ENCODE peak calls at places on chromosomes 4 and X, in nine cellular contexts. I, S, A, W, G, X, T, J and F are unnamed samples.

GRCh38 chr4:169010125-169011023 is at the start of gene CBR4:
- DNase-seq in I (peak), J (peak), X (peak), A (peak), S (peak), W (peak), T (peak), G (peak), F (peak)

GRCh38 chr4:152577708-152578421 is 42.0 kb upstream of the FBXW7 start:
- DNase-seq in X (no peak), G (peak), S (no peak), W (no peak), T (no peak), J (no peak), A (no peak), I (no peak), F (no peak)

GRCh38 chr4:184722798-184723197 is 11.1 kb downstream of the CENPU start:
- DNase-seq in I (no peak), G (no peak), S (no peak), X (no peak), T (no peak), J (no peak), W (no peak), A (no peak), F (no peak)

GRCh38 chrX:140765043-140765784 is 55.7 kb downstream of the LINC00632 start:
- DNase-seq in T (no peak), A (no peak), W (no peak), J (no peak), I (peak), S (no peak), G (no peak), X (no peak), F (peak)

GRCh38 chr4:38150021-38150671 is 189.9 kb downstream of the PTTG2 start:
- DNase-seq in X (no peak), J (no peak), A (no peak), I (no peak), S (no peak), W (no peak), T (no peak), G (no peak), F (no peak)

GRCh38 chr4:106329027-106329618 is 12.8 kb downstream of the AIMP1 start:
- DNase-seq in G (peak), A (peak), S (no peak), I (no peak), T (no peak), W (no peak), J (no peak), X (peak), F (peak)

GRCh38 chr4:86043755-86044592 is 315.9 kb downstream of the MAPK10 start:
- DNase-seq in J (no peak), T (no peak), X (peak), G (peak), S (no peak), I (no peak), A (no peak), W (no peak), F (peak)

GRCh38 chr4:165970703-165971420 is 97.8 kb downstream of the TLL1 start:
- DNase-seq in S (no peak), J (no peak), I (no peak), A (no peak), G (no peak), T (no peak), X (no peak), W (no peak), F (no peak)

GRCh38 chr4:6222761-6223292 is 22.5 kb upstream of the JAKMIP1 start:
- DNase-seq in I (no peak), A (no peak), X (peak), J (no peak), T (no peak), S (peak), G (no peak), W (no peak), F (peak)

GRCh38 chr4:1204828-1205591 is 32.6 kb upstream of the SPON2 start:
- DNase-seq in X (no peak), T (no peak), I (peak), W (no peak), S (peak), A (no peak), J (no peak), G (no peak), F (no peak)

GRCh38 chr4:186201535-186202230 is 10.3 kb downstream of the CYP4V2 start:
- DNase-seq in I (peak), G (peak), X (peak), W (peak), S (peak), T (peak), A (peak), J (peak), F (peak)

GRCh38 chr4:103498161-103499070 is 221.4 kb downstream of the TACR3 start:
- DNase-seq in G (no peak), I (no peak), X (peak), A (no peak), S (no peak), J (no peak), T (no peak), W (no peak), F (no peak)

GRCh38 chr4:123390846-123391456 is 5.6 kb upstream of the SPRY1 start:
- DNase-seq in S (no peak), T (no peak), J (no peak), X (no peak), W (no peak), G (peak), I (no peak), A (no peak), F (no peak)

GRCh38 chr4:80365928-80366327 is 30.4 kb downstream of the CFAP299 start:
- DNase-seq in S (peak), J (no peak), X (peak), G (peak), A (peak), W (peak), T (peak), I (no peak), F (peak)

GRCh38 chr4:107220976-107221375 is 184.9 kb upstream of the DKK2 start:
- DNase-seq in J (no peak), I (no peak), X (no peak), W (no peak), S (no peak), G (no peak), A (no peak), T (no peak), F (no peak)

GRCh38 chr4:43343298-43343697 is 450.8 kb downstream of the GRXCR1 start:
- DNase-seq in A (no peak), G (no peak), X (no peak), J (no peak), I (no peak), W (no peak), S (no peak), T (no peak), F (no peak)

GRCh38 chr4:43337707-43338106 is 445.2 kb downstream of the GRXCR1 start:
- DNase-seq in J (no peak), T (no peak), G (no peak), I (no peak), S (no peak), A (no peak), X (no peak), W (no peak), F (no peak)

DNA sequence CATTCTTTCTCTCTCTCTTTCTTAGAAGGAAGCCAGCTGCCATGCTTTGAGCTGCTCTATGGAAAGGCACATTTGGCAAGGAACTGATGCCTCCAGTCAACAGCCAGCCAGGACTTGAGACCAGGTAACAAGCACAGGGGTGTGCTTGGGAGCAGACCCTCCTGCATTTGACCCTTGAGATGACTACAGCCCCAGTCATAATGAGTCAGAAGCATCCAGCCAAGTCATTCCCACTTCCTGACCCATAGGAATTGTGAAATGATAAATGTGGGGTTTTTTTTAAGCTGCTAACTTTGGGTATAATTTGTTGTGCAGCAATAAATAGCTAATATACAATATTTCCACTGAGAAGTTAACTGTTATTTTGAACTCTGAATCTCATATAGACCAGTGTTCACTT is 446.9 kb downstream of the GRXCR1 start:
- DNase-seq in A (no peak), W (no peak), I (no peak), G (no peak), J (no peak), X (peak), T (no peak), S (no peak), F (peak)
- H3K27ac ChIP-seq in A (no peak), W (no peak), I (no peak), G (no peak), J (no peak), X (peak), T (no peak), S (no peak), F (no peak)

DNA sequence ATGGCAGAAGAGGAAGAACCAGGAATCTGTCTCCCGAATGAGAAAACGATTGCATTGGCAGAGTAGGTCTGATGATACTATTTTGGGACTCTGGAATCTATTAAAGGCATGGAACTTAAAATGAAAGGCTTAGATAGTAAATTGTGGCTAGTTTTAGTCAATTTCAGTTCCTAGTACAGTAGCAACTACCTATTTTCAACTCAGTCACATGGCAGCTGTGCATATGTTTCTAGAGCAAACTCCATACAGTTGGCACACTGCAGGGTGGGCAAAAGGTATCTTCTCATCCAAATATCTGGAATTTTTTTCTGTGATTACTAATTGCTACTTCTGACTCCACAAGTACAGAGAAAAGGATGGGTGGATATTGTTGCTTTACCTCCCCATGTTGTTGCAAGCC is 663.6 kb downstream of the PCDH7 start:
- DNase-seq in W (no peak), T (no peak), A (no peak), X (no peak), I (no peak), G (no peak), S (no peak), J (no peak), F (no peak)
- H3K27ac ChIP-seq in W (no peak), T (no peak), A (no peak), X (no peak), I (no peak), G (no peak), S (no peak), J (no peak), F (no peak)

DNA sequence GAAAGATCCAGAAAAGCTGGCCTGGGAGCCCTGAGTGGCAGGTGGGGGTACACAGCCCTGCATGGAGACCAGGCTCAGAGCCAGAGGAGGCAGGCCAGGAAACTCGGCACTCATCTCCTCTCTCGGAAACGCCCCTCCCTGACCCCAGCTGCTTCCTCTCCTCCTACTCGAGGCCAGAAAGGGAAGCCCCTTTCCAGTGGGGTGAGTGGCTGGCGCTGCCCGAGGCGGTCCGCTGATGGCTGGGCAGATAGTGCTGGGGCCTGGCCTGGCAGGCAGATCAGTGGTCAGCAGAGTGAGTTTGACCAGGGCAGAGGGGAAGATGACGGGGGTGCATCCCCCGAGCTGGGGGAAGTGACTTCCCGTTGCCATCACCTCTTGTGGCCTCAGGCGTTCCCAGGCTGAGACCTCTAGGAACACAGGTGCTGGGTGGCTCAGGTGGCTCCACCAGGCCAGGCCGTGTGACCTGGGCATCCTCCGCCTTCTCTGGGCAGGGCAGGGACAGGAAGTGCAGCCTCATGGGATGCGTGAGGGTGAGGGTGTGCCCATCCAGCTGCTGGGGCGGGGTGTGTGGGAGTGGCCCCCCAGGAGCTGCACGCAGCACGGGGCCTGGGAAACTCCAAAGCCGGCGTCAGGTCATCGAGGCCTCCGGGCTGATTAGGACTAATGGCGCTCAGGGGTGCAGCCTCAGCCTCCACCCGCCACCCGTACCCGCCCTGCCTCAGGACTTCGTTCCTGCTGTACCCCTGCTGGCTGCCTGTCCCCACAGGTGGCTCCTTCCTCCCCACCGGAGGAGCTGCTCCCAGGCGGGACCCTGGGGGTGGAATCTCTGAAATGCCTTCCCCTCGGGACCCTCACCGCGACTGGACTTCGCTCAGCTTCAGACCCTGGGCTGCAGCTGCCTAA is 5.8 kb downstream of the SH3BP2 start:
- DNase-seq in G (peak), T (no peak), S (no peak), A (no peak), X (no peak), J (peak), W (peak), I (peak), F (peak)
- H3K27ac ChIP-seq in G (no peak), T (no peak), S (no peak), A (peak), X (no peak), J (peak), W (peak), I (no peak), F (no peak)

DNA sequence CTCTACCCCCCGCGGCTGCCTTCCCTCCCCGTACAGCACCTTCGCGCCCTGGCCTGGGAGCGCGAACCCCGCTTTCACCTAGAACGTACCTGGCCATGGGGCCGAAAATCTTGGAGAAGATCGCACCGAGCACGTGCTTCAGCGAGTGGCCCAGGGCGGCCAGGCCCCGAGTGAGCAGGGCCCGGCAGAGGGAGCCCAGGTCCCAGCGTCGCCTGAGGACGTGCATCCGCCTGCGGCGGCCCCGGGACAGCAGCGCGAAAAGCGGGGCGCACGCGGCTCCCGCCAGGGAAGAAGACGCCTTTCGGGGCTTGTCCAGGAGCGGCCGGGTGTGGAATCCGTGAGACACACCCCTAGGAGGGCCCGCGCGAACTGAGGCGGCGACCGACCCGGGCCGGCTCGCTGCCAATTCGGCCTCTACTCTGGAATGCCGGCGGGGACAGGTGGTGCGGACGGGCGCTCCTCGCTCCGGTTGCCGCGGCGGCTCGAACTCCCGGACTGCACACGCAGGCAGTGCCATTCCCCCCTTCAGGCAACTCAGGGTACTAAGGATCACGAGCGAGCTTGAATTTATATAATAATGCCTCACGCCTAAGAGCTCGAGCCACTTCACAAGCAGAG is at the start of gene HS6ST2:
- DNase-seq in S (peak), X (no peak), I (no peak), A (no peak), W (no peak), T (no peak), G (no peak), J (no peak), F (no peak)
- H3K27ac ChIP-seq in S (no peak), X (no peak), I (no peak), A (no peak), W (no peak), T (no peak), G (no peak), J (no peak), F (no peak)

GRCh38 chr4:4590496-4590895 is 48.6 kb upstream of the STX18 start:
- DNase-seq in J (no peak), G (no peak), T (no peak), X (no peak), W (no peak), A (no peak), S (no peak), I (no peak), F (no peak)

GRCh38 chr4:4582653-4583052 is 40.8 kb upstream of the STX18 start:
- DNase-seq in W (no peak), G (no peak), I (no peak), X (no peak), A (no peak), S (no peak), T (no peak), J (no peak), F (no peak)

GRCh38 chr4:4583606-4584005 is 41.8 kb upstream of the STX18 start:
- DNase-seq in J (no peak), G (no peak), S (no peak), A (no peak), W (no peak), T (no peak), X (peak), I (no peak), F (no peak)

GRCh38 chr4:4580494-4580893 is 38.6 kb upstream of the STX18 start:
- DNase-seq in W (no peak), G (no peak), S (no peak), T (no peak), I (no peak), X (no peak), J (no peak), A (no peak), F (no peak)

GRCh38 chr4:4585012-4585670 is 43.3 kb upstream of the STX18 start:
- DNase-seq in S (no peak), A (no peak), J (no peak), I (no peak), W (no peak), G (no peak), T (no peak), X (peak), F (no peak)
- H3K27ac ChIP-seq in S (no peak), A (no peak), J (no peak), I (no peak), W (no peak), G (no peak), T (no peak), X (no peak), F (no peak)

DNA sequence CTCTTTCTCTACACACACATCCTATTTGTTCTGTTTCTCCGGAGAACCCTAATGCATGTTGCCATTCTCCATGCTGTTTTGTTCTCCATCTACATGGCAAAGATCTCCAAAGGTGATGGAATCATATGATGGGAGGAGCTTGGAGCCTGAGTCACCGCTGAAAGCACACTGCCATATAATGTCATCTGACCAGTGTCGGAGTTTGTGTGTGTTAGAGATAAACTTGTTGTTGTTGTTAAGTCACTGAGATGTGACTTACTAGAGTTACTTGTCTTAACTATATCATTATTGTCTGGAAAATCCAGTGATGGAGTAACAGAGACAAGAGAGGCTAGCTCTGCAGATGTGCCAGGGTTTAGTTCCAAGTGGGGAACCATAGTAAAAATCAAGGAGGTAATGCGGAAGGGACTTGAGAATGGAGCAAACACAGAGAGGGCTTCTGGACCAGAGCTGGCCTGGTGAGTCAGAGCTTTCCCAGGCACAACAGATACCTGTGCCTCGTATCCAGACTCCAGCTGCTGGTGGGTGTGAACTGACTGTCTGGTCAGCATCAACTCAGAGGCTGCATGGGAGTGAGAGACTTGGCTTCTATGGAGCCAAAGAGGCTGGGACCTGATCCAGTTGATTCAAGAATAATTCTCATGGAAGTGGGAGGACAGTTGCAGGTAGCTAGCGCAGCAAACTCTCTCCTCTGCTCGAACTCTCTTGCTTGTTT is 30.6 kb upstream of the CCKAR start:
- DNase-seq in X (peak), W (no peak), T (no peak), S (no peak), I (no peak), G (no peak), A (no peak), J (no peak), F (no peak)
- H3K27ac ChIP-seq in X (no peak), W (no peak), T (no peak), S (no peak), I (no peak), G (no peak), A (no peak), J (no peak), F (no peak)

DNA sequence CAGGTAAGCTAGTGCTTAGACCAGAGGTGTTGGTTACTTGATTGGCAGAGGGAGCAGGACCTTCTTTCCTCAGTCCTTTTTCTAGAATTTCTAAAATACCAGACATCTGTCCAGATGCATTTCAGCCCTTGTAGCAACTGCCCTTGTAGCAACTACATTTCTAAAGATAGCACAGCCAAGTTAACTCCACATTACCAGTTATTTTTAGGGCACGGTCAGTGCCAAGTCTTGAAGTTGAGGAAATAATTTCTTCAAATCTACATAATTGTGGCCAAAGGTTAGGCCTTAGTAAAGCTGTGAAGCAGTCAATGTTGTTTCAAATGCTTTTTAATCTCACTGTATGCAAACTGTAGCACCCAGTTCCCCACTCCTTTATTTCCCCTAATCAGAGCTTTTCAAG is 62.9 kb downstream of the MID1IP1 start:
- DNase-seq in W (no peak), X (no peak), G (no peak), I (no peak), T (no peak), A (no peak), J (no peak), S (no peak), F (no peak)
- H3K27ac ChIP-seq in W (no peak), X (no peak), G (no peak), I (no peak), T (no peak), A (no peak), J (peak), S (no peak), F (peak)